ENCODE peak calls at places on chromosomes 7 and 10, in five cellular contexts. I is right atrium auricular region; G is Karpas-422; D is CD8-positive, alpha-beta memory T cell; K is psoas muscle. T is an unnamed sample. For H3K9me3 and H3K36me3, the result is how much of the 10 kb centered on the place peaks cover.

GRCh38 chr10:121453160-121453559 is 145.1 kb downstream of the FGFR2 start:
- DNase-seq in K (no peak), G (no peak), I (no peak), D (no peak), T (no peak)

GRCh38 chr10:9296206-9296605 is 1241.7 kb downstream of the GATA3 start:
- DNase-seq in K (no peak), I (no peak), D (no peak), G (no peak), T (no peak)

GRCh38 chr7:50860174-50860573 is 77.5 kb upstream of the GRB10 start:
- DNase-seq in D (no peak), K (no peak), G (no peak), I (no peak), T (no peak)

GRCh38 chr10:85607296-85607695 is 759.3 kb downstream of the GRID1 start:
- DNase-seq in G (no peak), I (peak), K (no peak), D (no peak), T (no peak)

GRCh38 chr10:22244001-22244400 is 26.2 kb upstream of the EBLN1 start:
- DNase-seq in I (no peak), K (no peak), G (peak), D (no peak), T (no peak)

GRCh38 chr7:128909605-128910568 is 622 bp downstream of the KCP start:
- DNase-seq in K (no peak), I (no peak), D (no peak), G (no peak), T (no peak)

GRCh38 chr7:139023076-139023475 is 12.8 kb downstream of the ZC3HAV1L start:
- DNase-seq in D (no peak), I (no peak), K (no peak), G (no peak), T (no peak)

GRCh38 chr10:124917168-124917938 is 24.6 kb upstream of the ZRANB1 start:
- DNase-seq in K (peak), D (peak), I (no peak), G (peak), T (peak)

GRCh38 chr10:128047337-128047736 is 78.9 kb downstream of the MKI67 start:
- DNase-seq in K (peak), D (peak), G (peak), I (peak), T (peak)

GRCh38 chr7:33761440-33762080 is 143.8 kb upstream of the BMPER start:
- DNase-seq in D (no peak), G (no peak), I (no peak), K (peak), T (no peak)

GRCh38 chr10:9222917-9223316 is 1168.4 kb downstream of the GATA3 start:
- DNase-seq in K (no peak), G (no peak), D (no peak), I (no peak), T (no peak)

GRCh38 chr7:99363286-99363685 is 11.2 kb upstream of the ARPC1B start:
- DNase-seq in D (no peak), K (no peak), I (no peak), G (no peak), T (no peak)

GRCh38 chr7:91474074-91474473 is 209.8 kb downstream of the FZD1 start:
- DNase-seq in G (no peak), I (no peak), D (no peak), K (no peak), T (no peak)

GRCh38 chr7:91468231-91468630 is 204.0 kb downstream of the FZD1 start:
- DNase-seq in I (no peak), D (no peak), G (no peak), K (no peak), T (no peak)

DNA sequence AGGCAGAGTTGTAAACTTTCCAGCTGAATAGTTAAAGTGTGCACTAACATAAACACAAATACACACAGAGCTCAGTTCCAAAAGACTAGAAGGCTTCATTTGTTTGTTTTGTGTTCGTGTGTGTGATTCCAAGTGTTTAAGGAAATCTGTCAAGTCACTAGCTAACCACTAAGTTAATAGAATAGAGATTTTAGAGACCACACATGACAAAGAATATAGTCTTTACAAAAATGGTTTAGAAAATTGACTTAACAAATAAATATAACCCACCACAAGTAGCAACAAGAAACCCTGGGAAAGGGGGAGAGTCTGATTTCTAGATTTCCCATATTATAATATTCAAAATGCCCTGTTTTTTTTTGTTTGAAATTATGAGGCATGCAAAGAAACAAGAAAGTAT is 209.4 kb downstream of the FZD1 start:
- DNase-seq in D (no peak), K (no peak), I (no peak), G (no peak), T (no peak)
- H3K9me3 ChIP-seq in D (under half), K (under half), I (under half), G (under half), T (under half)

GRCh38 chr10:14540062-14540461 is 209.3 kb upstream of the FRMD4A start:
- DNase-seq in G (no peak), D (no peak), K (no peak), I (no peak), T (no peak)

GRCh38 chr10:14534152-14534551 is 203.4 kb upstream of the FRMD4A start:
- DNase-seq in D (no peak), I (no peak), K (no peak), G (no peak), T (no peak)

GRCh38 chr10:14535497-14536199 is 204.9 kb upstream of the FRMD4A start:
- DNase-seq in G (no peak), K (no peak), D (no peak), I (no peak), T (no peak)

GRCh38 chr10:14533295-14533694 is 202.6 kb upstream of the FRMD4A start:
- DNase-seq in K (no peak), I (no peak), D (no peak), G (no peak), T (no peak)

DNA sequence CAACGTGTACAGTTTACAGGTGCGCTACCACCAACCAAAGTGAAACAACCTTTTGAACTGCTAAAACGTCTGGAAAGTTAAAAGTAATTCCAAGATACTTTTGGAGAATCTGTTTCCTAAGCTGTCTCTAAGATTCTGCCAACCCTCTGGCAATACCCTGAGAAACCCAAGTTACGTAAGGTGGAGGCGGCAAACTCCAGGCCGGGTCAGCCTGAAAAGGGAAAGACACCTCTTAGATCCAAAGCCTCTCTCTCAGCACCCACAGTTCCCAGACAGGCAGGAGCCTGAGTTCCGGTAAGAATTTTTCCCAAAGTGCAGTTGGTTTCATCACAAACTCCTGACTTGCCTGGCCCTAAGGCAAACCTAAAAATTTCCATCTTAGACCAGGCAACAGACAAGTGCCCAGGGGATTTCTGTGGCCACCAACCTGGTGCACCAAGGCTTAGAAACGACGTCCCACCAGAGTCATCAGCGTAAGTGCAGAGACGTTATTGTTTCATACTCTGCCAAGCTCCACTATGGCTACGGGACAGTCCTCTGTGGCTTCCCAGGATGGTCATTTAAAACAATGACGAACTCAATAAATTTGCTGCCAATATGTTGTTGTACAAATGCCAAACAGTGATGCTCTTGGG is 205.7 kb upstream of the FRMD4A start:
- DNase-seq in D (no peak), G (no peak), K (no peak), I (no peak), T (no peak)
- H3K4me3 ChIP-seq in D (no peak), G (no peak), K (no peak), I (no peak), T (no peak)

GRCh38 chr7:158647475-158647792 is 57.2 kb downstream of the NCAPG2 start:
- DNase-seq in I (no peak), D (no peak), G (no peak), K (no peak), T (no peak)

GRCh38 chr7:158646766-158647474 is 57.7 kb downstream of the NCAPG2 start:
- DNase-seq in G (peak), D (no peak), K (no peak), I (no peak), T (no peak)

GRCh38 chr7:158648787-158649186 is 55.8 kb downstream of the NCAPG2 start:
- DNase-seq in I (no peak), D (no peak), K (no peak), G (no peak), T (no peak)

GRCh38 chr7:158649279-158649678 is 55.3 kb downstream of the NCAPG2 start:
- DNase-seq in I (no peak), K (no peak), G (no peak), D (no peak), T (peak)

GRCh38 chr7:158648168-158648567 is 56.4 kb downstream of the NCAPG2 start:
- DNase-seq in D (no peak), G (no peak), I (no peak), K (no peak), T (no peak)
- H3K36me3 ChIP-seq in D (under half), G (under half), I (under half), K (under half), T (under half)

GRCh38 chr10:5165738-5166137 is 19.2 kb downstream of the AKR1C8 start:
- DNase-seq in D (no peak), I (no peak), G (no peak), K (no peak), T (no peak)
- H3K9me3 ChIP-seq in D (under half), I (half or more), G (under half), K (under half), T (under half)

DNA sequence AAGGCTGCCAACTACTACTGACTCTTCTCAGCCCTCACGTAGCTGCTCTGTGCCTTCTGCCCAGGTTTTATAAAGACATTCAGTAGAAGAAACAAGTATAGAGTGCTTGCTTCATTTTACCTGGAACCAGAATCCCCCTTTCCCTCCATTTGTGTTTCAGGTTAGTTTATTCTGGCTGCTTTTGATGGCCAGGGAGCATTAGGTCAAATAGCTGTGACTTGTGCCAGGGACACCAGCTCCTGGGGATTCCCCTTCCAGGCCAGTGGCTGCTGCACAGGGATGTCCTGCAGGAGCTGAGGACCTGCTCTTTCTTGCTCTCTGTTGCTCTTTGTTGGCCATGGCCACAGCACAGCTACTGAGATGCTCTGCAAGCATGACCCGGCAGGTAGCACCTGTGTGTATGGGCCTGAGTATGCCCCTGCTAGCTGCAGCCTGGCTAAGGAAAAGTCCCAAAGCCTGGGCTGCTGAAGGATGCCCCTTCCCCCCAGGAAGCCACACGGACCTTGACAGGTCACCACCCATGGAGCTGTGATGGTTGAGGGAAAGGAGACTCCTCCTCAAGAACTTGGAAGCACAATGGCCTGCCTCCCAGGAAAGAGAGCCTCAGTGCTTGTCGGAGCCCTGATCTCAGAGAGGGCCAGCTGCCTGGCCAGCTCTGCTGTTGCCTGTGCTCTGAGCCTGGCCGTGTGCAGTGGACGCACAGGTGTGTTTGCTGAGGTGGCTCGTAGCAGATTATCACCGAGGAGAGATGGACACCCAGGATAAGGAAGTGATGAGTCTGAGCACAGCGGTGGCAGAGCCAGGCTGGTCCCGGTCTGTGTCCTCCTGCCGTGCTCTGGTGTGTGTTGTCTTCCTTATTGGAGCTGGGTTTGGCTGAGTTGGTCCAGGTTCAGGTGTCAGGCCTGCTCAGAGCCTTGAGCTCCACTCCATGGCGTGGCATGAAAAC is 208.7 kb downstream of the EBF3 start:
- DNase-seq in D (no peak), I (peak), G (no peak), K (peak), T (peak)
- H3K4me3 ChIP-seq in D (no peak), I (no peak), G (no peak), K (no peak), T (no peak)

GRCh38 chr10:79171504-79171903 is 102.7 kb downstream of the ZMIZ1 start:
- DNase-seq in G (no peak), K (no peak), I (no peak), D (no peak), T (no peak)

GRCh38 chr10:79172881-79173280 is 104.1 kb downstream of the ZMIZ1 start:
- DNase-seq in I (no peak), G (no peak), K (no peak), D (no peak), T (no peak)

GRCh38 chr10:79176949-79177602 is 108.3 kb downstream of the ZMIZ1 start:
- DNase-seq in G (no peak), D (no peak), K (no peak), I (no peak), T (no peak)

GRCh38 chr10:79176052-79176501 is 107.3 kb downstream of the ZMIZ1 start:
- DNase-seq in I (no peak), D (no peak), G (no peak), K (no peak), T (no peak)

GRCh38 chr10:79173582-79174262 is 105.0 kb downstream of the ZMIZ1 start:
- DNase-seq in I (no peak), K (no peak), D (no peak), G (no peak), T (no peak)
- H3K36me3 ChIP-seq in I (under half), K (under half), D (under half), G (under half), T (under half)

GRCh38 chr10:108393111-108393510 is 1228.6 kb upstream of the SORCS1 start:
- DNase-seq in G (no peak), D (no peak), K (no peak), I (no peak), T (no peak)
- H3K9me3 ChIP-seq in G (under half), D (under half), K (under half), I (under half), T (under half)

GRCh38 chr10:20995123-20995978 is 98.2 kb upstream of the NEBL start:
- DNase-seq in D (no peak), K (no peak), I (no peak), G (no peak), T (no peak)
- H3K4me3 ChIP-seq in D (no peak), K (no peak), I (peak), G (no peak), T (no peak)

DNA sequence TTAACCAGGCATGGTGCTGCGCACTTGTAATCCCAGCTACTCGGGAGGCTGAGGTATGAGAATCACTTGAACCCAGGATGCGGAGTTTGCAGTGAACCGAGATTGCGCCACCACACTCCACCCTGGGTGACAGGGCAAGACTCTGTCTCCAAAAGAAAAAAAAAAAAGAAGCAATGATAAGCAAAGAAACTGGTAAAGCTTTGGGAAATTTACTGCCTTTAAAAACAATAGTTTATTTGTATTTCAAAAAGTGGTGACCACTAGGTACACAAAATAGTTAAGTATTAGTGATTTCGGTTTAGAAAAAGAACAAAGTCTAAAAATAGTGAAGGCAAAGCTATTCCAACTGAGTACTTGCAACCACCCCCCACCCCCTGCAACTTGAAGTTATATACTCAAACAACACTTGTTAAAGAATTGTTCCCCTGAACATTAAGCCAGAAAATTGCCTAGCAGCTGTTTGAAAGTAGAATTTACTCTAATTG is 37.7 kb downstream of the MALSU1 start:
- DNase-seq in K (no peak), D (no peak), G (no peak), I (no peak), T (no peak)
- H3K36me3 ChIP-seq in K (under half), D (under half), G (half or more), I (under half), T (under half)

DNA sequence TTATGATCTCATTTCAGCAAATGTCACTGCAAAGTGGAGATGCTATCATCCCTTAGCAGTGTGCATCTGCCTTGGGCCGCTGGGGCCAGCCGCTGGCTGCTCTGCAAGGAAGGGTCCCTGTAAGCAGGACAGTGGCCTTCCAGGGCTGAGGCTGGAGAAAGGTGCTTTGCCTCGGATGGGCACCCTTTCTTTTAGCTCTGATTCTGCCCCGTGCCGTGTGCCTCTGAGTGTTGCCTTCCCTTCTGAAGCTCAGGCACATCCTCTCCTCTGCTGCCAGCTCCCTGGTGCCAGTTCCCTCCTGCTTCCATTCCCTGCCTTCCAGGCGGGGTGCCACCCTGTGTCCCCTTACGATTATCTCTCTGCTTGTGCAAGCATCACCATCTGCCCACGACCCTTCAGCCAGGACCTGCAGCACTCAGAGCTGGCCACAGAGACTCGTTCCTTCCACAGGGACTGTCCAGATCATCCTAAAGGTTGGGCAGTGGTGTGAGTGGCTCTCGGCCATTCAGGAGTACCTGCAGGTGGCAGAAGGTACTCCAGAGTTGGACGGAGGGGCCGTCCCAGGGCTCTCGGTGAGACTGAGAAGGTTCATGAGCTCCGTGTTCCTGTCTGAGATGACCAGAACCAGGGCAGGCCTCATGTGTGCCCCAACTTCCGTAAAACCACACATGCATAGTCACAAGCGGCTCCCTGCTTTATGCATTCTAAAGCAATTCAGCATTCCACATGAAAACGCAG is 371.3 kb downstream of the DNAJB6 start:
- DNase-seq in K (no peak), G (no peak), I (no peak), D (no peak), T (no peak)
- H3K9me3 ChIP-seq in K (under half), G (under half), I (under half), D (under half), T (under half)

T was measured in pancreas.